ENCODE peak calls at places on chromosomes 11 and 22, in four cellular contexts. S, W, O and H are unnamed samples.

GRCh38 chr22:19412478-19412877 is 19.1 kb downstream of the HIRA start:
- DNase-seq in O (no peak), S (no peak), W (no peak), H (no peak)

GRCh38 chr22:32644252-32645100 is 157.0 kb upstream of the TIMP3 start:
- DNase-seq in S (peak; percentile 51), O (no peak), W (no peak), H (no peak)

GRCh38 chr11:46066335-46066734 is 54.9 kb downstream of the PHF21A start:
- DNase-seq in S (no peak), O (no peak), W (no peak), H (no peak)

GRCh38 chr11:121249039-121249663 is 43.4 kb upstream of the SC5D start:
- DNase-seq in W (no peak), O (peak; percentile 17), S (peak; percentile 60), H (no peak)

GRCh38 chr22:46707827-46708570 is 30.1 kb downstream of the CERK start:
- DNase-seq in S (no peak), O (no peak), W (no peak), H (peak; percentile 73)

GRCh38 chr11:128848815-128849455 is 18.2 kb downstream of the KCNJ1 start:
- DNase-seq in S (peak; percentile 76), O (no peak), W (no peak), H (peak; percentile 84)

GRCh38 chr22:28867191-28867590 is 16.2 kb upstream of the ZNRF3 start:
- DNase-seq in O (no peak), S (no peak), W (no peak), H (no peak)

GRCh38 chr11:69385832-69386415 is 92.0 kb downstream of the MYEOV start:
- DNase-seq in S (no peak), W (no peak), O (no peak), H (no peak)

GRCh38 chr11:133403900-133404299 is 128.4 kb downstream of the OPCML start:
- DNase-seq in O (no peak), S (no peak), W (no peak), H (no peak)

GRCh38 chr11:17547051-17547577 is at the start of gene OTOG:
- DNase-seq in S (no peak), O (no peak), W (no peak), H (peak; percentile 93)

GRCh38 chr22:50684986-50685385 is 12.4 kb downstream of the SHANK3 start:
- DNase-seq in O (no peak), W (peak; percentile 84), S (no peak), H (peak; percentile 92)